ENCODE peak calls at places on chromosomes 16 and 17, in nine cellular contexts. P is tibial artery, E is endothelial cell of umbilical vein, J is heart left ventricle, W is right atrium auricular region, U is breast epithelium, I is heart right ventricle, Y is IMR-90, H is tibial nerve. M is an unnamed sample. For H3K36me3, the result is how much of the 10 kb centered on the place peaks cover.

GRCh38 chr17:31371511-31372097 is 19.9 kb upstream of the RAB11FIP4 start:
- DNase-seq in U (no peak), P (no peak), I (no peak), W (no peak), H (no peak), Y (peak), J (no peak), E (peak), M (no peak)

GRCh38 chr17:74445156-74445555 is 13.3 kb downstream of the GPRC5C start:
- DNase-seq in I (no peak), E (no peak), H (no peak), J (no peak), W (no peak), U (no peak), P (no peak), Y (no peak), M (no peak)

GRCh38 chr16:23905027-23905426 is 69.2 kb downstream of the PRKCB start:
- DNase-seq in W (no peak), P (peak), Y (peak), J (peak), E (peak), I (no peak), U (peak), H (no peak), M (no peak)

GRCh38 chr16:86986809-86987487 is 330.2 kb downstream of the C16orf95 start:
- DNase-seq in P (peak), U (no peak), I (no peak), H (no peak), J (no peak), Y (no peak), E (no peak), W (no peak), M (no peak)

GRCh38 chr17:64097196-64097936 is 32.6 kb downstream of the ERN1 start:
- DNase-seq in U (no peak), E (peak), P (no peak), J (no peak), H (no peak), I (no peak), W (no peak), Y (peak), M (no peak)

GRCh38 chr17:61926831-61927210 is 961 bp downstream of the INTS2 start:
- DNase-seq in W (no peak), I (no peak), U (no peak), E (no peak), P (no peak), H (no peak), Y (peak), J (no peak), M (no peak)

GRCh38 chr17:12765544-12765943 is 23.8 kb upstream of the ARHGAP44 start:
- DNase-seq in E (no peak), I (peak), Y (peak), P (no peak), J (peak), W (peak), U (no peak), H (no peak), M (no peak)

GRCh38 chr17:49454050-49454449 is 39.4 kb upstream of the PHB1 start:
- DNase-seq in E (no peak), Y (peak), H (no peak), U (peak), I (no peak), J (no peak), W (no peak), P (no peak), M (no peak)

GRCh38 chr16:64615647-64616280 is 506.1 kb downstream of the CDH11 start:
- DNase-seq in H (no peak), P (peak), W (no peak), Y (peak), J (peak), U (no peak), E (no peak), I (peak), M (no peak)

GRCh38 chr16:78919852-78920251 is 680.7 kb downstream of the MAF start:
- DNase-seq in I (no peak), H (no peak), Y (no peak), J (no peak), U (no peak), W (no peak), P (no peak), E (no peak), M (no peak)

GRCh38 chr16:70438325-70438982 is 446 bp downstream of the ST3GAL2 start:
- DNase-seq in E (no peak), H (no peak), P (peak), J (peak), W (no peak), Y (no peak), I (no peak), U (no peak), M (no peak)
- H3K27ac ChIP-seq in E (peak), H (peak), P (peak), J (peak), W (peak), Y (peak), I (peak), U (peak), M (peak)

GRCh38 chr17:784143-784542 is 2.0 kb downstream of the MRM3 start:
- DNase-seq in I (no peak), U (no peak), E (no peak), H (no peak), P (no peak), W (no peak), Y (peak), J (no peak), M (no peak)
- H3K36me3 ChIP-seq in I (under half), U (under half), E (under half), H (under half), P (under half), W (under half), Y (under half), J (half or more), M (under half)

DNA sequence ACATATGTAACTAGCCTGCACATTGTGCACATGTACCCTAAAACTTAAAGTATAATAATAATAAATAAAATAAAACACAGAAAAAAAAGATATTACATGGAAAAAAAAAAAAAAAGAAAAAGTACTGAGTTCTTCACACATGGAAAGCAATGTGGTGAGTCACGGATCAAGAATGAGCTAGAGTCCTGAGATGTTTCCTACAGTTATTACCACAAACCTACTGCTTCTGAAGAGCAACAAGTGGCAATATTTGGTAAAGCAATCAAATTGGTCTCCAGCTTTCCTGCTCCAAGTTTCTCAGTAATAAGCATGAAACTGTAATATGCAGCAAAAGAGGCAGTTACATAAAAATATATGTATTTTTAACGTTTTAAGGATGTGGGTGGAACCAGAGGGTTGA is 223.3 kb upstream of the SALL1 start:
- DNase-seq in U (no peak), H (no peak), E (no peak), P (no peak), J (no peak), W (no peak), I (no peak), Y (peak), M (no peak)
- TF ChIP-seq CTCF in U (no peak), H (no peak), E (no peak), P (no peak), J (no peak), W (no peak), I (no peak), Y (no peak), M (no peak)

DNA sequence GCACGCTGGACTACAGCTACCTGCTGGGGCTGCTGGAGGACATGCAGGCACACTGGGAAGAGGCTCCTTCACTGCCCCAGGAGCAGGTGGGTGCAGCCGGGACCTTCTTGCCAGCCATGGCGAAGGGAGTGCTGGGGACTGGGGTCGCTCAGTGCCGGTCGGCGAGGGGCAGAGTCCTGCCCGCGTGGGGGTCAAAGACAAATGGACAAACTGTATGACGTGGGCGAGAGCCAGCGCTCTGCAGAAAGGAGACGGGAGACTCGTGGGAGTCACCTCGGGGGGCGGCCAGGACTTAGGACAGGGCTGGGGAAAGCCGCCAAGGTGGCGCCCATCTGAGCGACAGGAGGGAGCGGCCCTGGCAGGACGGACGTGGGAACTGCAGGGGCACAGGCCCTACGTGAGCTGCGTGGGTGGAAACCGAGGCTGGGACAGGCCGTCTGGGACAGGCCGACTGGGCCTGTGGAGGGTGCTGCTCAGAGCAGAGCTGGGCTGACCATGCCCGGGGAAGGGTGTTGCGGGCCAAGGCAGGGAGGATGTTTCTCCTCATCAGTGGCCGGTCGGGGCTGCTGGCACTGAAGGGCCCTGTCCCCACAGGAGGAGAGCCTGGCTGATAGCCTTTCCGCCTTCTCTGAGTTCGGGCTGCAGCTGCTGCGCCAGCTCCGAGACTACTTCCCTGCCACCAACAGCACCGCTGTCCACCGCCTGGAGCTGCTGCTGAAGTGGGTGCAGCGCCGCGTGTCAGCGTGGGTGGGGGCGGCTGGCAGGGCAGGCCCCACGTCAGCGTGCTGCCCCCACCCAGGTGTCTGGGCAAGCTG is 8.0 kb downstream of the TSR3 start:
- DNase-seq in J (no peak), U (no peak), H (no peak), E (no peak), W (no peak), Y (no peak), P (no peak), I (no peak), M (no peak)
- H3K27ac ChIP-seq in J (no peak), U (no peak), H (peak), E (no peak), W (no peak), Y (no peak), P (no peak), I (no peak), M (no peak)

DNA sequence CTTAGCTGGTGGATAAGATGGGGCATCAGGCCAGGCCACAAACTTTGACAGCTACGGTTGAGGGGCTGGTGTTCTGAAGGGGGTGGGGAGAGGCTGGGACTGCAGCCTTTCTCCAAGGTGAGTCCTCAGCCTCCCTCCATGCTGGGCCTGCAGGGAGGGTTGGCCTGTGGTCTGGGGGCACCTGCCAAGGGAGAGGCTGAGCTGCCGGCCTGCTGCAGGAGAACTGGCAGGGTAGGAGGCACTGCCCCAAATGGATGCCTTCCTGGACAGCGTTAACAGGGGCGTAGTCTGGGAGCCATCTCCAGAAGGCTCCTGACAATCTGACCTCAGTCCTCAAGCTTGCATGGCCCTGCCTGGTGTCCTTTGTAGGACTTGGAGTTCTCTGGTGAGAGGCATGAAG is 5.1 kb downstream of the ELMO3 start:
- DNase-seq in E (no peak), U (no peak), J (no peak), Y (no peak), H (no peak), W (no peak), I (no peak), P (no peak), M (no peak)
- H3K36me3 ChIP-seq in E (under half), U (under half), J (under half), Y (under half), H (under half), W (under half), I (under half), P (under half), M (under half)

DNA sequence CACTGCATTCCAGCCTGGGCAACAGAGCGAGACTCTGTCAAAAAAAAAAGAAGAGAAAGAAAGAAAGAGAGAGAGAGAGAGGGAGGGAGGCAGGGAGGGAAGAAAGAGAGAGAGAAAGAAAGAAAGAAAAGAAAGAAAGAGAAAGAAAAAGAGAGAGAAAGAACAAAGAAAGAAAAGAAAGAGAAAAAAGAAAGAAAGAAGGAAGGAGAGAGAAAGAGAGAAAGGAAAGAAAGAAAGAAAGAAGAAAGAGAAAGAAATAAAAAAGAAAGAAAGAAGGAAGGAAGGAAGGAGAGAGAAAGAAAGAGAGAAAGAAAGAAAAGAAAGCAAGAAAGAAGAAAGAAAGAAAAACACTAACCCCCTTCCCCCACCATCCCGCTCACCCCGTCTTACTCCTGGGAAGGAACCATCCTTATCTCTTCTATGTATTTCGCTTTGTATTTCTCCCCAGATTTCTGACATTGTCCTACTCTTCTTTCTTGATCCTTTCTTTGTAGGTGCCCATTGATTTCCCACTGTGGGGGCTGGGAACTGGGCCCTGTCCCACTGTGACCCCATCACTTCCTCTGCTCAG is 20.9 kb downstream of the ALOX15 start:
- DNase-seq in Y (no peak), J (no peak), I (no peak), U (no peak), P (no peak), E (no peak), H (no peak), W (no peak), M (no peak)
- TF ChIP-seq CTCF in Y (no peak), J (no peak), I (no peak), U (no peak), P (no peak), E (no peak), H (no peak), W (no peak), M (no peak)

DNA sequence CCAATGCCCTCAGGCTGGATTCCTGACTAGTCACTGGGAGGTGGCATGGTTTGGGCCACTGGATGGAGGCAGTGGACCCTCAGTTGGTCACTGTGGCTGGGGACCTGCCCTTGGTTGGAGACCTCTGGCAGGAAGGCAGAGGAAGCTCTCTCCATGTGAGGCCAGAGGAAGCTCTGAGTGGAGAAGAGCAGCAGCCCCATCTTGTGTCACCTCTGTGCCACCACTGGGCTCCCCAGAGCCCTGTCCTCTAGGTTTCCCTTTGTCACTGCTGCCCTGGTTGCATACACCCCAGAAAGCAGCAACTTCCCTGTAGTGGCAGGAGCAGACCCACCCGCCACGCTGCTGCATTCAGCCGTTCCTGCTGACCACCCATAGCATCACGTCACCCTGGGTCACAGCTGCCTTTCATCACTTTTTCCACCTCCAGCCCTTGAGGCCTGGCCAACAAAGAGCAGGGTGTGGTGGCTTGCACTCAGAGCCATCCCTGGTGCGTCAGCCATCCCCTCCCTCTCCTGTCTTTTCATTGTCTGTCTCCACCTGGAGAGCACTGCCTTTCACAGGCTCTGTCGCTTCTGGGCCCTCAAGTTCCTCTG is 11.9 kb downstream of the CTRL start:
- DNase-seq in W (no peak), J (no peak), I (no peak), E (no peak), P (no peak), U (no peak), H (no peak), Y (no peak), M (no peak)
- H3K27ac ChIP-seq in W (peak), J (no peak), I (peak), E (no peak), P (no peak), U (no peak), H (peak), Y (no peak), M (peak)

GRCh38 chr16:3776316-3776715 is 59.0 kb upstream of the TRAP1 start:
- DNase-seq in U (no peak), Y (no peak), I (no peak), P (no peak), H (no peak), J (no peak), E (no peak), W (no peak), M (no peak)
- H3K36me3 ChIP-seq in U (under half), Y (half or more), I (half or more), P (half or more), H (under half), J (half or more), E (under half), W (half or more), M (under half)

GRCh38 chr17:9676084-9676483 is 30.8 kb downstream of the USP43 start:
- DNase-seq in P (no peak), Y (no peak), W (no peak), I (no peak), E (no peak), J (no peak), U (no peak), H (no peak), M (no peak)
- TF ChIP-seq CTCF in P (no peak), Y (no peak), W (no peak), I (no peak), E (no peak), J (peak), U (no peak), H (no peak), M (no peak)